ENCODE peak calls at places on chromosome 5, in nine cellular contexts. G is colonic mucosa, X is D721Med, E is choroid plexus epithelial cell, U is transverse colon, J is activated B cell treated with CpG ODN at 0.5 μM for 24 hours, H is suprapubic skin, R is heart left ventricle, B is GM20000. D is an unnamed sample.

GRCh38 chr5:122532035-122532434 is 220.0 kb downstream of the SNCAIP start:
- DNase-seq in G (no peak), X (no peak), E (peak; percentile 26), U (no peak), J (no peak), H (no peak), R (no peak), B (no peak), D (no peak)

GRCh38 chr5:131264453-131265200 is 774 bp downstream of the CDC42SE2 start:
- DNase-seq in G (peak; percentile 57), X (no peak), E (peak; percentile 48), U (peak; percentile 46), J (peak; percentile 44), H (no peak), R (no peak), B (no peak), D (no peak)

GRCh38 chr5:124605516-124605915 is 140.9 kb downstream of the ZNF608 start:
- DNase-seq in G (no peak), X (no peak), E (peak; percentile 46), U (no peak), J (no peak), H (no peak), R (peak; percentile 56), B (no peak), D (no peak)

GRCh38 chr5:9166202-9167147 is 379.4 kb downstream of the SEMA5A start:
- DNase-seq in G (no peak), X (no peak), E (no peak), U (no peak), J (no peak), H (no peak), R (no peak), B (no peak), D (no peak)

GRCh38 chr5:134100283-134101011 is 14.0 kb upstream of the TCF7 start:
- DNase-seq in G (no peak), X (no peak), E (peak; percentile 83), U (peak; percentile 70), J (peak; percentile 68), H (no peak), R (no peak), B (peak; percentile 86), D (peak; percentile 86)

GRCh38 chr5:103510851-103511553 is 51.6 kb downstream of the NUDT12 start:
- DNase-seq in G (no peak), X (no peak), E (peak; percentile 80), U (no peak), J (no peak), H (no peak), R (no peak), B (no peak), D (no peak)

GRCh38 chr5:83256091-83256775 is 178.9 kb downstream of the XRCC4 start:
- DNase-seq in G (no peak), X (no peak), E (peak; percentile 39), U (no peak), J (no peak), H (no peak), R (no peak), B (no peak), D (no peak)

GRCh38 chr5:123389794-123390193 is 33.4 kb downstream of the CEP120 start:
- DNase-seq in G (no peak), X (no peak), E (no peak), U (no peak), J (no peak), H (no peak), R (no peak), B (no peak), D (no peak)

DNA sequence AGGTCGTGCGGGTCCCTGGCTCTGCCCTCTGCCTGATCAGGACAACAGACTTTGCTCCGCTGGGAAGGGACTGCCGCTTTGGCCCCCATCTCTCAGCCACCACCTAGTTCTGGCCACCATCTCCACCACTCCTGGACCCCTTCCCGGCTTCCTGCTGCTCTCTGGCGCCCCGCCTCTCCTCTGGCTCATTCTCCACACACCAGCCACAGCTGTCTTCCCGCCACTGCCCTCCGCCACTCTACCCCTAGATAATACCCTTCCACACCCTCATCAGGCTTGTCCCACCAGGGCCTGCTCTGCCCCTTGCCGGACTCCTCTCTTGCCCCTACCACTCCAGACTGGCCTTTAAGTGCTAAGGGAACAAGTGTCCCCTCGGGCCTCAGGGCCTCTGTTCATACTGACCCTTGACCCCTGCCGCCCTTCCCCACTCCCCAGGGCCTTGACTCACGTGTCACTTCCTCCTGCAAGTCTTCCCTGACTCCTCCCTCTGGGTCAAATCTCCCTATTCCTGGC is 3.0 kb upstream of the CDX1 start:
- DNase-seq in G (peak; percentile 88), X (no peak), E (no peak), U (peak; percentile 78), J (no peak), H (peak; percentile 84), R (peak; percentile 82), B (no peak), D (no peak)
- TF ChIP-seq CTCF in G (no peak), X (no peak), E (peak; percentile 41), U (peak; percentile 14), J (no peak), H (no peak), R (no peak), B (no peak), D (no peak)

GRCh38 chr5:177555665-177556064 is 1.3 kb upstream of the FAM193B start:
- DNase-seq in G (no peak), X (no peak), E (no peak), U (no peak), J (no peak), H (no peak), R (no peak), B (no peak), D (no peak)

GRCh38 chr5:177555228-177555627 is 865 bp upstream of the FAM193B start:
- DNase-seq in G (no peak), X (no peak), E (no peak), U (no peak), J (no peak), H (no peak), R (no peak), B (no peak), D (no peak)

GRCh38 chr5:177552839-177553455 is 1.4 kb downstream of the FAM193B start:
- DNase-seq in G (no peak), X (no peak), E (peak; percentile 31), U (no peak), J (no peak), H (no peak), R (peak; percentile 23), B (no peak), D (no peak)

GRCh38 chr5:177553671-177554429 is 513 bp downstream of the FAM193B start:
- DNase-seq in G (peak; percentile 61), X (no peak), E (no peak), U (peak; percentile 63), J (no peak), H (peak; percentile 78), R (peak; percentile 51), B (peak; percentile 81), D (peak; percentile 82)

DNA sequence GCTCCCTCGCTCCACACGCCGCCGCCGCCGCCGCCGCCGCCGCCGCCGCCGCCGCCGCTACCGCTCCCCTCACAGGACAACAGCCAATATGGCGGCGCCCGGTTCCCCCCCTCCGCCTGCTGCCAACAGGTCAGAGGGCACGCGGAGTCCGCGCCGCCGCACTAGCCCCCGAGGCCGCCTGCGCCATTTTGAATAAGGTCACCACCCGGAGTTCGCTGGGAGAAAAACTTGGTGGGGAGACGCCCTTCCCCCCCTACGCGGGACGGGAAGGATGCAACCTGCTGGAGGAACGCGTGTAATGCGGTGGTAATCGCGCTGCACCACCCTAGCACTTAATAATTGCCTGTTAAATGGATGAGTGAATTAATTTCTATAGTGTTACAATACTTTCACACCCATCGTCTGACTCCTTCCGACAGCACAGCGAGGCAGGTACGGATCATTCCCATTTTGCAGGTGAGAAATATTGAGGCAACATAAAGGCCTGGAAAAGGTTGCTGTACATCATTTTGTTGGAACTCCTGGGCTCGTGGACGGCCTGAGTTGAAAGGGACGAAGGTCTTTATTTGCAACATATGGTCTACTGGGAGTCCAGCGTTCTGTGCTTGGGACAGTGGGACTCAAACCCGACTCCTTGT is at the start of gene FAM193B:
- DNase-seq in G (peak; percentile 97), X (peak; percentile 95), E (peak; percentile 92), U (peak; percentile 97), J (peak; percentile 93), H (peak; percentile 97), R (peak; percentile 93), B (peak; percentile 100), D (peak; percentile 99)
- TF ChIP-seq CTCF in G (no peak), X (peak; percentile 15), E (peak; percentile 39), U (peak; percentile 23), J (no peak), H (no peak), R (peak; percentile 14), B (no peak), D (no peak)

GRCh38 chr5:6825678-6826244 is 112.5 kb downstream of the TENT4A start:
- DNase-seq in G (no peak), X (no peak), E (no peak), U (no peak), J (no peak), H (no peak), R (no peak), B (no peak), D (no peak)

GRCh38 chr5:6822068-6822467 is 108.8 kb downstream of the TENT4A start:
- DNase-seq in G (no peak), X (no peak), E (no peak), U (no peak), J (no peak), H (no peak), R (no peak), B (no peak), D (no peak)

GRCh38 chr5:6823996-6824395 is 110.8 kb downstream of the TENT4A start:
- DNase-seq in G (no peak), X (no peak), E (no peak), U (no peak), J (no peak), H (no peak), R (no peak), B (no peak), D (no peak)

GRCh38 chr5:6820851-6821479 is 107.7 kb downstream of the TENT4A start:
- DNase-seq in G (peak; percentile 31), X (peak; percentile 62), E (peak; percentile 20), U (peak; percentile 21), J (no peak), H (no peak), R (no peak), B (peak; percentile 55), D (peak; percentile 68)

DNA sequence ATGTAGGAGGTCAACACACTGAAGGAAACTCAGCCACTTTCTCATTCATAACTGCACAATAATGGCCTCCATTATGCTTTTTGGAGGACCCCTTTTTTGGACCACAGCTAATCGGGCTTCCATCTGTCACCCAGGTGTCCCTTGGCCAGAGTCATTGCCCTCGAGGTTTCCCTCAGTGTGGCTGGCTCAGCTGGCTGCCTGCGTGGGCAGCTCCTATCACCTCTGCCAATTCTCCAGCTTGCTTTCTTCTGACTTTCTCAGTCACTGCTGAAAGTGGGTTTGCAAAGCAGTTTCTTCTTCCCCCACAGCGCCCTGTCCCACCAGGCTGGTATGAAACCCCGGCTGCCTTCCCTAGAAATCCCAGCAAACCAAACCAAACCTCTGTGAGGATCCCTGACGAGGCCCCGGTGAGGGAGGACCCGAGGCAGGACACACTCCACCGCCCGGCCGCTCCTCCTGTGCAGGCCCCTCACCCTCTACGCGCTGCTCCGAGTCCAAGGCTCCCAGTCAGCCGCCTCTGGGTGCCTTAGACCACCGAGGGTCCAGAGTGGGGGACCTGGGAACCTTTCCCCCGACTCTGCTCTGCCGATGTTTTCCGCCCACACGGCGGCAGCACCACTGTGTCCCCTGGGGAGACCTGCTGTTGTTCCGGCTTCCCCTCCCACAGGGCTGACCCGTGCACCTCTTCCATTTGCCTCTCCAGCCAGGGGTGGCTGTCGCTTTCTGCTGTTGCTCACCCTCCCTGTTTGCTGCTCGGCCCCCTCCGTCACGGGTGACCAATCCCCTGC is 109.5 kb downstream of the TENT4A start:
- DNase-seq in G (no peak), X (no peak), E (no peak), U (no peak), J (no peak), H (no peak), R (no peak), B (no peak), D (no peak)
- TF ChIP-seq CTCF in G (no peak), X (no peak), E (no peak), U (no peak), J (no peak), H (no peak), R (no peak), B (no peak), D (no peak)

GRCh38 chr5:31851290-31851689 is 212.4 kb downstream of the PDZD2 start:
- DNase-seq in G (no peak), X (no peak), E (no peak), U (no peak), J (no peak), H (no peak), R (no peak), B (no peak), D (no peak)

GRCh38 chr5:31854181-31854624 is 215.3 kb downstream of the PDZD2 start:
- DNase-seq in G (no peak), X (no peak), E (peak; percentile 65), U (no peak), J (no peak), H (no peak), R (peak; percentile 47), B (no peak), D (no peak)

GRCh38 chr5:31853398-31854135 is 214.6 kb downstream of the PDZD2 start:
- DNase-seq in G (no peak), X (no peak), E (no peak), U (no peak), J (no peak), H (no peak), R (no peak), B (no peak), D (no peak)

GRCh38 chr5:31855527-31855862 is 216.6 kb downstream of the PDZD2 start:
- DNase-seq in G (no peak), X (no peak), E (no peak), U (no peak), J (no peak), H (no peak), R (no peak), B (no peak), D (no peak)

DNA sequence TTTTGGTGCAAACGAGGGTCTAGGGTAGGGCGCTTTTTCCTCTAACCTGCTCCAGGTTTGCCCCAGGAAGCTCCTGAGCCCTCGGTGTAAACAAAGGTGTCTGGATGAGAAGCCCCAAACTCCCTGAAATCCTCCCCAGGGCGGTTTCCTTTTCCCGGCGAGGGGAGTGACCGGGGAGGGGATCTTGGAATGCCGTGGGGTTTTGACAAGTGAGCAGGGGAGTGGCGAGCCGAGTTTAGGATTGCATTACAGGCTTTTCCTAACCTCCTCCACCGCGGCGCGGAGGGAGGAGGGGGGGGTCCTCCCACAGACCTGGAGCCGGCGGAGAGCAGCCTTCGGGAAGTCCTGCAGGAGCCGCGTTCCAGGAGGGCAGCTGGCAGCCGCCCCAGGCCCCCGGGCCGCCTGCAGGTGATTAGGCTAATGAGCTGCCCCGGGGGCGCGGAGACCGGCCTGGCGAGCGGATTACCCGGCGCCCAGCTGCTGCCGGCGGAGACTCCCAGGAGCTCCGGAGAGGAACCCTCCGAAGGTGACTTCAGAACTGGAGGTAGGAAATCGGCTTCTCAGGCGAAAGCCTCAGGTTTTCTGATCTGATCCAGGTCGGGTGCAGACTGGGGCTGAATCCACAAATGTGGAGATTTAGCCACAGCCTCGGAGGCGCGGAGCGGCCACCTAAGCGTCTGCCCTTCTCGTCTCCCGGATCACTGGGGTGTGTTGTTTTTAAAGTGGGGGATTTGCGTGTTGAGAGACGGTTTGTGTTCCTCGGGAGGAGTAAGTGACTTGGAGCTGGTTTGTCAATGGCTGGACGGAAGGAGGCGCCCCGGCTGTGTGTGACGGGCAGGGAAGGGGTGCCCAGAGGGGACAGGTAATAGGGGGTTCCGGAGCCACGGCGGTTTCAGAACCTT is 215.9 kb downstream of the PDZD2 start:
- DNase-seq in G (no peak), X (peak; percentile 81), E (peak; percentile 34), U (no peak), J (no peak), H (peak; percentile 68), R (peak; percentile 64), B (no peak), D (no peak)
- TF ChIP-seq CTCF in G (no peak), X (peak; percentile 44), E (peak; percentile 53), U (no peak), J (no peak), H (no peak), R (peak; percentile 26), B (no peak), D (no peak)

D was measured in GM13977.